ENCODE peak calls at places on chromosomes 11 and 22, in eight cellular contexts. B, D, A, J, K, G, R and Z are unnamed samples.
A peak's percentile ranks its signal among the peaks of the same experiment; 100 is the strongest.

GRCh38 chr11:110908401-110909106 is 196.3 kb upstream of the ARHGAP20 start:
- DNase-seq in B (no peak), D (no peak), A (no peak), J (no peak), K (peak; percentile 31), G (peak; percentile 92), R (no peak), Z (no peak)

GRCh38 chr22:41532908-41533825 is 11.1 kb downstream of the POLR3H start:
- DNase-seq in B (peak; percentile 74), D (peak; percentile 86), A (peak; percentile 79), J (peak; percentile 84), K (no peak), G (peak; percentile 70), R (no peak), Z (peak; percentile 85)

GRCh38 chr11:30150425-30150824 is 80.4 kb upstream of the FSHB start:
- DNase-seq in B (no peak), D (no peak), A (no peak), J (no peak), K (no peak), G (no peak), R (no peak), Z (no peak)

GRCh38 chr11:33178443-33179154 is 17.3 kb upstream of the CSTF3 start:
- DNase-seq in B (no peak), D (no peak), A (no peak), J (no peak), K (peak; percentile 34), G (no peak), R (no peak), Z (no peak)

GRCh38 chr11:2208691-2209369 is 37.2 kb upstream of the TH start:
- DNase-seq in B (peak; percentile 26), D (peak; percentile 94), A (peak; percentile 13), J (no peak), K (no peak), G (no peak), R (no peak), Z (peak; percentile 69)

GRCh38 chr11:32088117-32088941 is 2.5 kb upstream of the RCN1 start:
- DNase-seq in B (peak; percentile 83), D (peak; percentile 71), A (peak; percentile 40), J (peak; percentile 43), K (peak; percentile 73), G (peak; percentile 93), R (no peak), Z (peak; percentile 90)

GRCh38 chr11:980438-981365 is 55.0 kb downstream of the AP2A2 start:
- DNase-seq in B (no peak), D (no peak), A (no peak), J (no peak), K (no peak), G (peak; percentile 33), R (no peak), Z (no peak)

GRCh38 chr11:94654201-94654600 is 87.0 kb downstream of the PIWIL4 start:
- DNase-seq in B (peak; percentile 23), D (no peak), A (no peak), J (no peak), K (no peak), G (no peak), R (no peak), Z (no peak)

GRCh38 chr22:43883719-43884415 is 7.9 kb downstream of the PNPLA5 start:
- DNase-seq in B (no peak), D (peak; percentile 60), A (no peak), J (no peak), K (no peak), G (no peak), R (no peak), Z (no peak)

GRCh38 chr22:34036936-34037335 is 116.7 kb upstream of the LARGE1 start:
- DNase-seq in B (no peak), D (no peak), A (no peak), J (no peak), K (no peak), G (no peak), R (no peak), Z (no peak)

GRCh38 chr11:10543782-10544181 is 2.8 kb upstream of the RNF141 start:
- DNase-seq in B (no peak), D (peak; percentile 64), A (no peak), J (no peak), K (no peak), G (no peak), R (no peak), Z (no peak)
- H3K4me3 ChIP-seq in B (no peak overlapping the region), D (no peak overlapping the region), A (no peak overlapping the region), J (no peak overlapping the region), K (no peak overlapping the region), G (no peak overlapping the region), R (no peak overlapping the region), Z (no peak overlapping the region)

DNA sequence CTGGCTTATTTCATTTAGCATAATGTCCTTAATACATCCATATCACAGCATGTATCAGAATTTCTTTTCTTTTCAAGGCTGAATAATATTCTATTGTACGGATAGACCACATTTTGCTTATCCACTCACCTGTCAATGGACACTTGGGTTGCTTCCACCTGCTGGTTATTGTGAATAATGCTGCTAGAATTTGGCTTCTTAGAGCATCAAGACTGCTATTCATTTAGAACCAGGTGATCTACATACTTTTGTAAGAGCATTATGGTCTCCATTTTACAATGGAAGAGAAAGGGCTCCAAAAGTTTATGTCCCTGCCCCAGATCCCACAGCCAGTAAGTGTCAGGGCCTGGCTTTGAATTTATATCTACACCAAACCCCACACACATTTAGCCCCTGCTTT is 100.7 kb upstream of the CD82 start:
- DNase-seq in B (no peak), D (no peak), A (no peak), J (no peak), K (no peak), G (peak; percentile 7), R (no peak), Z (no peak)
- TF ChIP-seq CTCF in B (no peak), D (no peak), A (no peak), J (no peak), K (no peak), G (no peak), R (no peak), Z (no peak)

DNA sequence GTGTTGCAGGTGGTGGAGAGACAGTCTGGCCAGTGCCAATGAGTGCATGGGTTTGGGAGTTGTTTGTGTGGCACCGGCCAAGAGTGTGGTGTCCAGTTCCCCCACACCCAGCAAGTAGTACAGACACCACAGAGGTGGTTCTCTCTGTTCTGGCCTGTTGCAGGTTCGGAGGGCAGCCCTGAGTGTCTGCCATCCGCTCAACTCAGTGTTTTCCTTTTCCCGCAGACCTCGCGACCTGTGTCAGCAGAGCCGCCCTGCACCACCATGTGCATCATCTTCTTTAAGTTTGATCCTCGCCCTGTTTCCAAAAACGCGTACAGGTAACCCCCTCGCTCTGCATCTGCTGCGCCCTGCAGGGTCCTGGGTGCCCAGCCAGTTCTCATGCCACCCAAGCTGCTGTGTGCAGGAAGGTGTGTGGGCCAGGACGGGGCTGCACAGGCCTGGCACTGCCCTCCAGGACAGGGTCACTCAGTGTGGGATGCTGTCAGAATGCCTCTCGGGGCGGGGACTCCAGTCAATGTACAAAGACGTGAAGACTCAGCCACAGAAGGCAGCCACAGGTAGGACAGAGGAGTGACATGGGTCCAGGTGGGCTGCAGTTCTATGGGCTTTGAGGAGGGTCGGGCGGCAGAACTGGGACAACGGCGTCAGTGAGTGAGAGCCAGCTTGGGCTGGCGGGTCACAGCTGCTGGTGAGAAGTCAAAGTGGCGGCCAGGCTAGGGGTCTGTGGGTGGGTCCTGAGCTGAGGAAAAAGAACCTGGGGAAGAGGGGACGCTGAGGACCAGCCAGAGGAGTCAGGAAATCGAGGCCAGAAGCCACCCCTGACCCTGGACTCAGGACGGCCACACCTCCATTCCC is 15.9 kb downstream of the TANGO2 start:
- DNase-seq in B (no peak), D (no peak), A (no peak), J (no peak), K (no peak), G (no peak), R (no peak), Z (no peak)
- H3K4me3 ChIP-seq in B (no peak overlapping the region), D (no peak overlapping the region), A (no peak overlapping the region), J (no peak overlapping the region), K (no peak overlapping the region), G (no peak overlapping the region), R (no peak overlapping the region), Z (no peak overlapping the region)

DNA sequence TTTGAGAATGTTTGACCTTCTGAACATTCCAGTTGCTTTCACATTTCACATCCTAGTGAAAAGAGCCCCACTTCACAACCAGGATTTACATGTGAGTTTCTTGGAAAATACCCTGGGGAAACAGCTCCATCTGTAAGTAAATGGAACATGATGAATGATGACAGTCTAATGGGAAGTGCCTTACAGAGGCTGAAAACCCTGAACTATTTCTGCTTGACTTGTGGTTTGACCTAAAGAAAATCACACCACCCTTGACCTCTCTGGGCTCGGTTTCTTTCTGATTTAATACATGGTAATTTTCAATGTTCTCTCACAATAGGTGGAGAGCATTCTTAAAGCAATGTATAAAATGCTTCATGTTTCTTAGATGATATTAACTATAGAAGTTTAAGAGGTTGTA is 499.4 kb upstream of the API5 start:
- DNase-seq in B (no peak), D (no peak), A (no peak), J (no peak), K (no peak), G (no peak), R (no peak), Z (no peak)
- TF ChIP-seq CTCF in B (no peak), D (no peak), A (no peak), J (no peak), K (no peak), G (no peak), R (no peak), Z (no peak)

GRCh38 chr22:30573594-30574094 is 821 bp downstream of the GAL3ST1 start:
- DNase-seq in B (no peak), D (no peak), A (no peak), J (no peak), K (no peak), G (no peak), R (no peak), Z (no peak)
- H3K4me3 ChIP-seq in B (no peak overlapping the region), D (peak overlapping the region; percentile 65), A (no peak overlapping the region), J (no peak overlapping the region), K (no peak overlapping the region), G (no peak overlapping the region), R (no peak overlapping the region), Z (peak overlapping the region; percentile 61)

GRCh38 chr11:68076371-68077042 is 37.7 kb downstream of the TCIRG1 start:
- DNase-seq in B (no peak), D (no peak), A (no peak), J (no peak), K (no peak), G (no peak), R (no peak), Z (no peak)
- TF ChIP-seq CTCF in B (no peak), D (peak; percentile 29), A (peak; percentile 32), J (peak; percentile 13), K (no peak), G (no peak), R (no peak), Z (no peak)

GRCh38 chr11:121461843-121462242 is 9.1 kb upstream of the SORL1-AS1 start:
- DNase-seq in B (no peak), D (no peak), A (no peak), J (no peak), K (no peak), G (no peak), R (no peak), Z (no peak)

GRCh38 chr11:121464352-121464946 is 11.7 kb upstream of the SORL1-AS1 start:
- DNase-seq in B (peak; percentile 73), D (peak; percentile 86), A (peak; percentile 64), J (peak; percentile 57), K (peak; percentile 59), G (peak; percentile 92), R (no peak), Z (peak; percentile 83)

GRCh38 chr11:121466063-121466794 is 13.5 kb upstream of the SORL1-AS1 start:
- DNase-seq in B (peak; percentile 88), D (peak; percentile 97), A (peak; percentile 83), J (peak; percentile 79), K (peak; percentile 69), G (peak; percentile 94), R (no peak), Z (peak; percentile 93)

GRCh38 chr11:121465709-121466062 is 12.9 kb upstream of the SORL1-AS1 start:
- DNase-seq in B (no peak), D (no peak), A (no peak), J (no peak), K (no peak), G (no peak), R (no peak), Z (no peak)

GRCh38 chr11:121463689-121464335 is 11.0 kb upstream of the SORL1-AS1 start:
- DNase-seq in B (no peak), D (no peak), A (no peak), J (no peak), K (no peak), G (no peak), R (no peak), Z (no peak)
- H3K4me3 ChIP-seq in B (no peak overlapping the region), D (no peak overlapping the region), A (no peak overlapping the region), J (no peak overlapping the region), K (no peak overlapping the region), G (no peak overlapping the region), R (no peak overlapping the region), Z (no peak overlapping the region)